ENCODE peak calls at places on chromosomes 5 and 9, in six cellular contexts. P is GM12892, B is K562, R is HepG2, U is H1, D is GM12878. O is an unnamed sample.

GRCh38 chr5:63050916-63051315 is 472.3 kb downstream of the LRRC70 start:
- DNase-seq in U (no peak), D (no peak), R (no peak), B (no peak), P (no peak), O (no peak)

GRCh38 chr5:66239034-66239433 is 94.9 kb downstream of the SREK1 start:
- DNase-seq in P (no peak), U (no peak), R (no peak), B (peak), D (no peak), O (no peak)

GRCh38 chr5:95738069-95738468 is 6.9 kb downstream of the RHOBTB3 start:
- DNase-seq in U (no peak), P (no peak), R (no peak), B (no peak), D (no peak), O (no peak)

GRCh38 chr5:55037046-55037771 is 13.2 kb downstream of the GZMK start:
- DNase-seq in B (no peak), P (no peak), U (peak), R (no peak), D (no peak), O (no peak)

GRCh38 chr9:124010665-124011321 is 775 bp upstream of the LHX2 start:
- DNase-seq in D (no peak), R (no peak), B (no peak), U (no peak), P (no peak), O (no peak)

GRCh38 chr5:159094745-159095144 is 5.0 kb downstream of the EBF1 start:
- DNase-seq in D (no peak), R (peak), P (no peak), U (no peak), B (peak), O (no peak)

GRCh38 chr5:96432245-96433065 is 593 bp downstream of the PCSK1 start:
- DNase-seq in P (no peak), U (no peak), R (no peak), D (no peak), B (no peak), O (no peak)

GRCh38 chr5:124740991-124741583 is 5.4 kb downstream of the ZNF608 start:
- DNase-seq in U (no peak), B (no peak), R (no peak), P (no peak), D (no peak), O (no peak)

GRCh38 chr5:137305971-137306592 is 193.0 kb downstream of the SPOCK1 start:
- DNase-seq in B (no peak), R (no peak), D (no peak), U (no peak), P (no peak), O (no peak)

GRCh38 chr5:91409304-91409703 is 26.2 kb upstream of the ARRDC3 start:
- DNase-seq in B (no peak), R (no peak), P (no peak), U (no peak), D (no peak), O (no peak)

DNA sequence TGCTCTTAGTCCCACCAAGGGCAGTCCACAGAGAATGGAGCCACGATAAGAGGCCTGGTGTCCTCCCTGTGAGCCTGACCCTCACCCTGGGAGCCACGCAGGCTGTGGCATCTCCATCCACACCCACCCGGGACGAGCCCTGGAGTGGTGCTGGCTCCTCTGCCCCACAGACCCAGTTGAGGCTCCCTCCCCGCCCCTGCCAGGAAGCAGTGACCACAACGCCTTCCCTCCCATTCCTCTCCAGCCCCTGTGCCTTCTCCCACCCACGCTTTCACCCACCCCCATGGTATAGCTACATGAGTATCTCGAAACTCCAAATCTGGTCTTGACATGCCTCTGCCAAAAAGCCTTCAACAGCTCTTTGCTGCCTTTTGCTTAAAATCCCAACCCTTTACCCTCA is 57.9 kb downstream of the SEMA4D start:
- DNase-seq in R (no peak), P (no peak), U (no peak), D (no peak), B (no peak), O (no peak)
- TF ChIP-seq TAF1 in R (no peak), P (no peak), U (no peak), D (no peak), B (no peak), O (no peak)

DNA sequence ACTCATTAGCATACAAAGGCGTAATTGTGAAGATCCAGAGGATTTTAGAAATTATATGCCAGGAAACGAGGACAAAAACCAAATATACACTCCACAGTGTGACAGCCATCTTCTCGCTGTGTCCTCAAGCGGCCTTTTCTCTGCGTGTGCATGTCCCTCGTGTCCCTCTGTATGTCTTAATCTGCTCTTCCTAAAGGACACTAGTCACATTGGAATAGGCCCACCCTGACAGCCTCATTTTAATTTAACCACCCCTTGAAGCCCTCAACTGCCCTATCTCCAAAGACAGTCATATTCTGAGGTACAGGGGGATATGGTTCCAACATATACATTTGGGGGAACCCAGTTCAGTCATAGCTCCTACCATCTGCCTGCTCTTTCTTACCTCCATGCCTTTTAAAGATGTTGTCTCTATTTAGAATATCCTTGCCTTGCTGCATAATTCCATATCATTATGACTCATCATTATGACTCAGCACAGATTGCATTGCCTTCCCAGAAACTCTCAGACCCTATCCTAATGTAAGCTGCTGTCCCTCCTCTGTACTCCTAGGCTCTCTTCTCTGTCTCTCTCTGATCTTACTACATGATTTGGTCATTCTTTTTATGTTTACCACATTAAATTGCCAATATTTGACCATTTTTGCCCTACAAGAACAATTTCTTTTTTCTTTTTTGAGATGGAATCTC is 210.9 kb downstream of the AOPEP start:
- DNase-seq in B (peak), D (no peak), U (no peak), P (no peak), R (no peak), O (no peak)
- TF ChIP-seq POLR2AphosphoS5 in B (no peak), D (no peak), U (no peak), P (no peak), R (no peak), O (no peak)

DNA sequence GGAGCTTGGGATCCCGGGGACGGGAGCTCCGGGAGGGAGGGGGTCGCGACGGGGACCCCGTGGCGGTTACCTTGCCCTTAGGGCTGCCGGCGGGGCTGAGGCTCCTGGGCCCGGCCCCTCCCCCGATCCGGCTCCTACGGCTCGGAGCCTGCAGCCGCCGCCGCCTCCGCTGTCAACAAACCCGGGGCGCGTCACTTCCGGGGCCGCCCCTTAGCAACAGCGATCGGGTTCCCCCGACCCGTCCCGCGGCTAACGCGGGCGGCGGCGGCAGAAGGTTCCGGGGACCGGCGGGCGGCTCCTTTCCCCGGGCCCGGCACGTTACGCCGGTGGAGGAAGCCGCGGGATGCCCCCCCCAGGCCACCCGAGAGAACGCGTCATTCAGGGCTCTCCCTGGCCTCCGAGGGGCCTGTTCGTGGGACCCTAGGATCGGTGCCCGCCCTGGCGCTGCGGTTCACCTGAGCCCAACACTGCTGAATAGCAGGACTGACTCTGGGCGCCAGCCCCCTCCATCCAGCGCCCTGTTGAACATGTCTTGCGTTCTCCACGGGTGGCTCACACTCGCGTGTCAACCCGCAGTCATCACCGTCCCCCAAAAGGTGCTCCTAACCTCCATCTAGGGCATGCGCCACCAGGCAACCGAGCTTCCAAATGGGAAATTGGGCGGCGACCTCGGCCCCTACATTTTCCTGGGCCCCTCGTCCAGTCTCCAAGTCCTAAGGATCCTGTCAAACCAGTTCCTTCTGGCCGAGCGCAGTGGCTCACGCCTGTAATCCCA is at the start of gene ZER1:
- DNase-seq in R (peak), B (peak), D (peak), P (peak), U (peak), O (peak)
- TF ChIP-seq POLR2A in R (peak), B (peak), D (peak), P (peak), U (peak), O (no peak)

GRCh38 chr5:120734033-120734432 is 269.9 kb downstream of the PRR16 start:
- DNase-seq in P (no peak), D (no peak), U (peak), R (no peak), B (no peak), O (no peak)
- TF ChIP-seq TAF1 in P (no peak), D (no peak), U (no peak), R (no peak), B (no peak), O (no peak)

GRCh38 chr9:68533678-68534077 is 7.0 kb downstream of the TMEM252 start:
- DNase-seq in D (no peak), B (no peak), P (no peak), R (no peak), U (no peak), O (no peak)

DNA sequence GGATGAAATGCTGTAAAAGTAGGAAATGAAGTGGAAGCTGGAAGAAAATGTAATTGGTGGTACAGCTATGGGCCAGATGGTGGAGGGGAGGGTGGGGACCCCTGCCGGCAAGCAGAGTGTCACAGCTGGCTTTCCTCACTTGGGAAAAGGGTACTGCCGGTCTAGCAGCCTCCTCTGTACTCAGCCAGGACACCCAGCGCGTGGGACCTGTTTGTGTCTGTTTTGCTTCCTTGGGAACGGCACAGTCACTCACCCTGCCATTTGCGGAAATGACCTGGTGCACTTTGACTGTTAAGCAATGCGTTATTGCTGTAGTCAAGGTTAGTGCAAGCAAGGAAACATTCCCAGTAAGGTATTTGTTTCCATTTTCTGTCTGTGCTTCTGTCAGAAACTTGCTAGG is 10.1 kb downstream of the TMEM252 start:
- DNase-seq in D (no peak), U (no peak), B (no peak), P (no peak), R (peak), O (no peak)
- TF ChIP-seq POLR2AphosphoS5 in D (no peak), U (no peak), B (no peak), P (no peak), R (no peak), O (no peak)

O was measured in GM12891.